ENCODE peak calls at places on chromosomes 7 and 10, in seven cellular contexts. I, P, C, H, T, N and F are unnamed samples.

GRCh38 chr10:44961231-44961571 is 1.6 kb downstream of the RASSF4 start:
- DNase-seq in I (no peak), P (no peak), C (peak; percentile 19), H (no peak), T (no peak), N (no peak), F (peak; percentile 26)

GRCh38 chr10:43409385-43410109 is 561 bp upstream of the HNRNPF start:
- DNase-seq in I (no peak), P (no peak), C (no peak), H (no peak), T (no peak), N (peak; percentile 57), F (no peak)

GRCh38 chr7:33742999-33743587 is 162.2 kb upstream of the BMPER start:
- DNase-seq in I (no peak), P (no peak), C (no peak), H (no peak), T (no peak), N (peak; percentile 15), F (no peak)

GRCh38 chr7:16098585-16099179 is 322.7 kb downstream of the CRPPA start:
- DNase-seq in I (peak; percentile 66), P (no peak), C (no peak), H (peak; percentile 16), T (peak; percentile 28), N (peak; percentile 37), F (no peak)

GRCh38 chr10:62585211-62585758 is 211.1 kb downstream of the ZNF365 start:
- DNase-seq in I (no peak), P (no peak), C (no peak), H (peak; percentile 3), T (peak; percentile 14), N (no peak), F (no peak)

GRCh38 chr7:96327429-96327828 is 5.5 kb upstream of the SLC25A13 start:
- DNase-seq in I (no peak), P (no peak), C (no peak), H (no peak), T (no peak), N (no peak), F (no peak)

GRCh38 chr7:131355917-131356777 is 28.5 kb downstream of the MKLN1 start:
- DNase-seq in I (no peak), P (no peak), C (no peak), H (no peak), T (peak; percentile 26), N (no peak), F (no peak)

GRCh38 chr7:2399848-2400587 is 3.4 kb upstream of the CHST12 start:
- DNase-seq in I (peak; percentile 62), P (no peak), C (no peak), H (peak; percentile 95), T (peak; percentile 93), N (peak; percentile 33), F (no peak)

GRCh38 chr10:124522131-124522902 is 60.7 kb downstream of the LHPP start:
- DNase-seq in I (no peak), P (no peak), C (no peak), H (no peak), T (no peak), N (no peak), F (no peak)

GRCh38 chr10:124521429-124521871 is 59.8 kb downstream of the LHPP start:
- DNase-seq in I (no peak), P (no peak), C (no peak), H (no peak), T (no peak), N (no peak), F (no peak)

GRCh38 chr10:124523886-124524285 is 62.3 kb downstream of the LHPP start:
- DNase-seq in I (no peak), P (no peak), C (no peak), H (no peak), T (no peak), N (no peak), F (no peak)

GRCh38 chr10:124523301-124523871 is 61.8 kb downstream of the LHPP start:
- DNase-seq in I (no peak), P (no peak), C (no peak), H (no peak), T (peak; percentile 58), N (peak; percentile 36), F (no peak)

DNA sequence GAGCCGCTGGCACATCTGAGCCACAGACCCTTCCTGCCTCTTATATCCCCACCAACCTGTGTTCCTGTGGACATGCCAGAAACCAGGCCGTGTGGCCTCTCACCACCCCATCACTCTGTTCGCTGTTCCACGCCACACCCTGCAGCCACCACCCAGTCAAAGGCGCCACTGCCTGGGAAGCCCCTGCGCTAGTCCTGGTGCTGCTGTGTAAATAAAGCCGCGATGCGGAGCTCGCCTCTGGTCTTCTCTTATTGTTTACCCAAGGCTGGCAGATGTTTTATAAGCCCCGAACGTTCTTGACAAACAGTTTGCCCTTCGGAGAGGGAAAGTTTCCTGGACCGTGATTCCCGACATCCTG is 61.3 kb downstream of the LHPP start:
- DNase-seq in I (no peak), P (no peak), C (no peak), H (no peak), T (peak; percentile 48), N (no peak), F (no peak)
- H3K18ac ChIP-seq in I (no peak overlapping the region), P (peak overlapping the region; percentile 80), C (no peak overlapping the region), H (no peak overlapping the region), T (peak overlapping the region; percentile 95), N (no peak overlapping the region), F (peak overlapping the region; percentile 48)

DNA sequence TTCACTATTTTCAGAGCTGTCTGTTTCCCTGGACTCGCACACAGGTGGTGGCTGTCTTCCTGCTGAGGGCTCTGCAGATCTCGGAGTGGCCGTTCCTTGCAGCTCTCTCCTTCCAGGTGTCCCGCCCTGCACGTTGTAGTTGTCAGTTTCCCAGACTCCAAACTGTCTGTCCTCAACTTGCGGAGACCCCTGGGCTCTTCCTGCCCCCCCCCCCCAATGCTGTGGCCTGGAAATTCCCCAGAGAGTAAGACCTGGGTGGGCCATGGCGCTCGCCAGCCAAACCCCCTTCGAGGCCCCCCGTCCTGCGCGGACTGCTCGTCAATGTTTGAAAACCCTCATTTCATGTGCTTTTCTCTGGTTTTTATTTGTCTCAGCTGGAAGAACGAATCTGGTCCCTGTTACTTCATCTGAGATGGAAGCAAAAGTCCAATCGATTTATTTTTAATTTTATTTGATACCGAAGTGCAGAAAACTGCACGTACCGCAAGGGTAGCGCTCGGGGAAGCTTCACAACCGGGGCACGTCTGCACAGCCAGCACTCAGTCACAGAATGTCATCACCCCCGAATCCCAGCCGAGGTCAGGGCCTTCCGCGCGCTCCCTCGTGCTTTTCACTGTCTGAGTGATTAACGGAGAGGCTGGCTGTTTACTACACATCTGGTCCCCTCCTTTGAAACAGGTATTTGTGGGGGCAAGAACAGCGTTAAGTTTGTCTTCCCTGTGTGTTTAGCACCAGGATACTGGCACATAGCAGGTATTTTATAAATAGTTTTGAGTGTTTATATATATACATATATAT is 46.4 kb upstream of the NKX6-2 start:
- DNase-seq in I (no peak), P (no peak), C (no peak), H (no peak), T (no peak), N (no peak), F (no peak)
- H3K18ac ChIP-seq in I (no peak overlapping the region), P (peak overlapping the region; percentile 38), C (no peak overlapping the region), H (no peak overlapping the region), T (no peak overlapping the region), N (no peak overlapping the region), F (no peak overlapping the region)

GRCh38 chr7:70063796-70064423 is 465.6 kb downstream of the AUTS2 start:
- DNase-seq in I (no peak), P (no peak), C (no peak), H (no peak), T (no peak), N (no peak), F (no peak)

GRCh38 chr7:70063371-70063770 is 465.1 kb downstream of the AUTS2 start:
- DNase-seq in I (no peak), P (no peak), C (no peak), H (no peak), T (no peak), N (no peak), F (no peak)

GRCh38 chr7:70056363-70056762 is 458.1 kb downstream of the AUTS2 start:
- DNase-seq in I (peak; percentile 75), P (no peak), C (no peak), H (no peak), T (no peak), N (no peak), F (no peak)

DNA sequence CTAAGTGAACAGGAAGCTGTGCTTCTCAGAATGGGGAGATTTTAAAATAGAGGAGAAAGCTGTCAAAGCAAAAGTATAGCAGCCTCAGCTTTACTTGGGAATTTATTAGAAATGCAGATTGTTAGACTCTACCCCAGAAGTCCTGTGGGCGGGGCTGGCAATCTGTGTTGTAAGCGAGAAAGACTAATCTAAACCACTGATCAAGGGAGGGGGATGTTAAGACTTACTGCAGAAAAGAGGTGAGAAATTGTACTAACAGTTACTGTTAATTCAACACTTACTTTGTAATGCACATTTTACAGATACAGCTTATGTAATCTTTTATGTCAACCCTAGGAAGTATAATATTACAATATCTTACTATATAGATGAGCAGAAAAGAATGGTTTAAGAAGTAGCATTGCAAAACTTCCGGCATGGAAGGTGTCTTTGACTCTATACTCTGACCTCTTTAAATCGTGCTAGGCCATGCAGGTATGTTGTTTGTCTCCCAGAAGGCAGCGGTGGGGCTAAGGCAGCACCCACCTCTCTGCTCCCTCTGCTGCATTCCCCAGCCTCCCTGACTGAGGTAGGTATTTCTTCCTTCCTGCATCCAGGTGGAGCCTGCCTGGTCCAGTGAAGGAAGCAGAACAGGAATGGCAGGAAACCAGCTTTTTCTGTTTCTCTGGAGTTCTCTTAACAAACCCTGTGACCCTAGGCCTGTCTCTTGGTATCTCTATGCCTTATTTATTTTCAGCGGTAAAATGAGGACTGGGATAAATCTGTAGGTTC is 462.2 kb downstream of the AUTS2 start:
- DNase-seq in I (peak; percentile 70), P (no peak), C (peak; percentile 65), H (no peak), T (no peak), N (no peak), F (no peak)
- H3K18ac ChIP-seq in I (no peak overlapping the region), P (no peak overlapping the region), C (no peak overlapping the region), H (no peak overlapping the region), T (no peak overlapping the region), N (no peak overlapping the region), F (no peak overlapping the region)

GRCh38 chr7:157542669-157543021 is 205.8 kb downstream of the DNAJB6 start:
- DNase-seq in I (no peak), P (no peak), C (no peak), H (no peak), T (no peak), N (no peak), F (no peak)

GRCh38 chr7:157541295-157541608 is 204.4 kb downstream of the DNAJB6 start:
- DNase-seq in I (no peak), P (no peak), C (no peak), H (no peak), T (no peak), N (no peak), F (no peak)

GRCh38 chr7:157543276-157543675 is 206.5 kb downstream of the DNAJB6 start:
- DNase-seq in I (no peak), P (no peak), C (no peak), H (no peak), T (no peak), N (no peak), F (no peak)

GRCh38 chr7:157540606-157541294 is 203.9 kb downstream of the DNAJB6 start:
- DNase-seq in I (no peak), P (no peak), C (no peak), H (no peak), T (no peak), N (no peak), F (no peak)

DNA sequence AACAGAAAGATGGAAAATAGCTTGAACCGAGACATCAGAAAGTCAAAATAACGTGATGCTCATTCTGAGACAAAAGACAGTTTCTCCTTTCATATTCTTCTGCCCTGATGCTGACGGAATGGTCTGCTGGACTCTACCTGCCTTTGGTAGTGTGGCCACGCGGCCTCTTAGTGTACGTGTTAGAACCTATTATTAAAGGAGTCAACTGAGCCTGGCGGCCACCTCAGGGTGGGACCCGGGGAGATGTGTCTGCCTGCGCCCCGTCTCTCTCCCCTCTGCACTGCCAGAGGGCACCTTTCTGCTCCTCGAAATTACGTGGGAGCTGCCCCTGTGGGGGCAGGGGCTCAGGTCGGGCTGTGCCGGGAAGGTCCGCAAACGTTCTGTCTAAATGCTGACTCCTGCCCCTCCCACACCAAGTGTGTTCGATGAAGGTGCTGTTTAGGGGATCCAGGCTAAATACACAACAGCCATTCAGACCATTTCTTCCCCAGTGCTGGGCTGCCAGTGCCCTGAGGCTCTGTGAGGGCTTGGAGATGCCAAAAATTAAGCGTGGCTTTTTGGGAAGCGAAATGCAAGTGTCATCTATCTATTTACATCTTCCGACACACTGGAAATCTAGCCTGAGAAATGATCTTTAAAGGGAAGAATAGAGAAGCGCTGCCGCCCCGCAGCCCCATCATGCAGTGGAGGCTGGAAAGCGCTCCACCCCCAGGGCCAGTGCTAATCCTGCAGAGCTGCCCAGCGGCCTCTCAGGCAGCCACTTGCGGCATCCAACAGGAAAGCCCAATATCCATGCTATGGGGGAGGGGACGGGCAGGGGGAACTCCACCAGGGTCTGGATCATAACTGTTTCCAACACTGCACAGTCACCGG is 205.2 kb downstream of the DNAJB6 start:
- DNase-seq in I (no peak), P (no peak), C (no peak), H (no peak), T (no peak), N (no peak), F (no peak)
- H3K18ac ChIP-seq in I (no peak overlapping the region), P (peak overlapping the region; percentile 54), C (no peak overlapping the region), H (no peak overlapping the region), T (no peak overlapping the region), N (no peak overlapping the region), F (no peak overlapping the region)